ENCODE peak calls at places on chromosomes 6 and 20, in ten cellular contexts. O is mesendoderm; F is SJSA1; E is effector memory CD4-positive, alpha-beta T cell; L is ovary; Z is tibial artery; W is iPS DF 6.9; B is small intestine; N is aorta; P is hepatocyte. X is an unnamed sample. For H3K36me3, the result is how much of the 10 kb centered on the place peaks cover.

GRCh38 chr6:75906871-75907270 is 157.8 kb downstream of the MYO6 start:
- DNase-seq in O (no peak), F (no peak), E (no peak), L (no peak), Z (no peak), W (no peak), B (no peak), N (no peak), P (peak), X (no peak)

GRCh38 chr20:1083431-1084080 is 34.8 kb upstream of the PSMF1 start:
- DNase-seq in O (no peak), F (no peak), E (no peak), L (no peak), Z (no peak), W (no peak), B (no peak), N (no peak), P (no peak), X (no peak)

GRCh38 chr6:163460307-163460782 is 45.8 kb downstream of the QKI start:
- DNase-seq in O (peak), F (peak), E (peak), L (no peak), Z (no peak), W (no peak), B (peak), N (no peak), P (no peak), X (no peak)

GRCh38 chr6:151948007-151948745 is 140.7 kb downstream of the ESR1 start:
- DNase-seq in O (peak), F (no peak), E (no peak), L (no peak), Z (no peak), W (no peak), B (no peak), N (no peak), P (no peak), X (no peak)

GRCh38 chr6:56555438-56555872 is 87.2 kb downstream of the DST start:
- DNase-seq in O (peak), F (no peak), E (no peak), L (peak), Z (no peak), W (no peak), B (no peak), N (no peak), P (peak), X (no peak)

GRCh38 chr20:19784511-19785172 is 26.6 kb downstream of the RIN2 start:
- DNase-seq in O (peak), F (peak), E (peak), L (peak), Z (no peak), W (peak), B (peak), N (no peak), P (peak), X (no peak)

GRCh38 chr6:134880487-134881190 is 69.3 kb downstream of the ALDH8A1 start:
- DNase-seq in O (no peak), F (no peak), E (no peak), L (no peak), Z (no peak), W (no peak), B (no peak), N (no peak), P (no peak), X (no peak)

GRCh38 chr20:21421601-21422236 is 24.4 kb upstream of the NKX2-4 start:
- DNase-seq in O (no peak), F (no peak), E (no peak), L (no peak), Z (no peak), W (no peak), B (no peak), N (no peak), P (no peak), X (no peak)

GRCh38 chr6:170174124-170174770 is 116.6 kb downstream of the DLL1 start:
- DNase-seq in O (no peak), F (no peak), E (no peak), L (no peak), Z (peak), W (no peak), B (no peak), N (no peak), P (no peak), X (peak)

GRCh38 chr6:32983964-32984638 is 15.7 kb downstream of the BRD2 start:
- DNase-seq in O (no peak), F (no peak), E (no peak), L (no peak), Z (no peak), W (no peak), B (no peak), N (no peak), P (no peak), X (no peak)

GRCh38 chr6:32984639-32985389 is 16.4 kb downstream of the BRD2 start:
- DNase-seq in O (peak), F (peak), E (peak), L (peak), Z (peak), W (no peak), B (peak), N (peak), P (peak), X (peak)

GRCh38 chr6:32982084-32982701 is 13.8 kb downstream of the BRD2 start:
- DNase-seq in O (no peak), F (no peak), E (no peak), L (no peak), Z (no peak), W (no peak), B (no peak), N (no peak), P (no peak), X (no peak)

GRCh38 chr6:32982702-32983492 is 14.5 kb downstream of the BRD2 start:
- DNase-seq in O (peak), F (no peak), E (no peak), L (no peak), Z (no peak), W (no peak), B (peak), N (no peak), P (peak), X (no peak)

DNA sequence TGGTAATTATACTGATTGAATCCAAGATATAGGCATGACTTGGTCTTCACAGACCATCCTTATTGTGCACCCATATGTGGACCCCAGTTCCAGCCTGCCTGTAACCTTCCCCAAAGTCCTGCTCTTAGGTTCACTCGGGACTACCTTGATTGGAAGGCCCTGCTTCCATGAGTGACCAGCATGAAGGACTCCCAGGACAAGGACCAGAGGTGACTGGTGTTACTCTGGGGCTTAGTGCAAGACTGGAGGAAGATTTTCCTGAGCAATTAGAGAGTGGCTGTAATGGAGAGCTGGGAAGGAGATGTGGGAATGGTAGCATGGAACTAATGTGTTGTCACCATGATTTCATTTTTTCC is 15.1 kb downstream of the BRD2 start:
- DNase-seq in O (no peak), F (no peak), E (no peak), L (no peak), Z (no peak), W (no peak), B (no peak), N (no peak), P (no peak), X (no peak)
- H3K36me3 ChIP-seq in O (under half), F (under half), E (under half), L (under half), Z (under half), W (under half), B (under half), N (under half), P (under half), X (under half)

GRCh38 chr20:3222635-3223600 is 13.6 kb downstream of the ITPA start:
- DNase-seq in O (no peak), F (no peak), E (no peak), L (no peak), Z (no peak), W (no peak), B (no peak), N (no peak), P (peak), X (no peak)

GRCh38 chr20:3218307-3218988 is 9.2 kb downstream of the ITPA start:
- DNase-seq in O (peak), F (peak), E (peak), L (no peak), Z (no peak), W (no peak), B (peak), N (peak), P (peak), X (peak)

GRCh38 chr20:3224681-3225421 is 14.1 kb downstream of the SLC4A11 start:
- DNase-seq in O (no peak), F (no peak), E (no peak), L (no peak), Z (no peak), W (no peak), B (peak), N (no peak), P (no peak), X (no peak)

GRCh38 chr20:3223937-3224680 is 14.8 kb downstream of the ITPA start:
- DNase-seq in O (no peak), F (no peak), E (no peak), L (no peak), Z (no peak), W (no peak), B (no peak), N (no peak), P (no peak), X (no peak)

GRCh38 chr20:3221398-3222226 is 12.3 kb downstream of the ITPA start:
- DNase-seq in O (no peak), F (no peak), E (no peak), L (no peak), Z (no peak), W (no peak), B (peak), N (no peak), P (no peak), X (no peak)
- H3K36me3 ChIP-seq in O (under half), F (under half), E (under half), L (under half), Z (half or more), W (under half), B (under half), N (under half), P (under half), X (under half)

GRCh38 chr6:34877259-34877658 is 10.6 kb downstream of the TAF11 start:
- DNase-seq in O (no peak), F (no peak), E (no peak), L (no peak), Z (no peak), W (no peak), B (no peak), N (no peak), P (no peak), X (no peak)

GRCh38 chr6:34872332-34872731 is 15.5 kb downstream of the TAF11 start:
- DNase-seq in O (no peak), F (no peak), E (no peak), L (no peak), Z (no peak), W (no peak), B (no peak), N (no peak), P (no peak), X (no peak)

GRCh38 chr6:34876451-34876850 is 11.4 kb downstream of the TAF11 start:
- DNase-seq in O (no peak), F (no peak), E (no peak), L (no peak), Z (no peak), W (no peak), B (no peak), N (no peak), P (no peak), X (no peak)

GRCh38 chr6:34875292-34876213 is 12.3 kb downstream of the TAF11 start:
- DNase-seq in O (no peak), F (no peak), E (no peak), L (no peak), Z (no peak), W (no peak), B (no peak), N (no peak), P (no peak), X (no peak)

GRCh38 chr6:34877869-34878485 is 9.9 kb downstream of the TAF11 start:
- DNase-seq in O (no peak), F (no peak), E (no peak), L (no peak), Z (no peak), W (no peak), B (no peak), N (no peak), P (no peak), X (no peak)
- H3K36me3 ChIP-seq in O (under half), F (half or more), E (under half), L (under half), Z (half or more), W (under half), B (under half), N (under half), P (under half), X (under half)

GRCh38 chr6:149400050-149400449 is at the start of gene SUMO4:
- DNase-seq in O (no peak), F (no peak), E (no peak), L (no peak), Z (no peak), W (no peak), B (no peak), N (no peak), P (no peak), X (no peak)

GRCh38 chr6:149405823-149406765 is 6.0 kb downstream of the SUMO4 start:
- DNase-seq in O (peak), F (no peak), E (no peak), L (no peak), Z (no peak), W (no peak), B (no peak), N (no peak), P (no peak), X (no peak)

DNA sequence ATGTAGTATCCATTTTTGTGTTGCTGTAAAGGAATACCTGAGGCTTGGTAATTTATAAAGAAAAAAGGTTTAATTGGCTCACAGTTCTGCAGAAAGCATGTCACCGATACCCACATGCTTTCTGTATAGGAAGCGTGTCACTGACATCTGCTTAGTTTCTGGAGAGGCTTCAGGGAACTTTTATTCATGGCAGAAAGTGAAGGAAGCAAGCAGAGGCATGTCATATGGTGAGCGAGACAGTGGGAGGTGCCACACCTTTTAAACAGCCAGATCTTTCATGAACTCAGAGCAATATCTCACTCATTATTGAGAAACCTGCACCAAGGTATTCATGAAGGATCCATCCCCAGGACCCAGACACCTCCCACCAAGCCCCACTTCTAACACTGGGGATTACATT is 3.5 kb downstream of the SUMO4 start:
- DNase-seq in O (no peak), F (no peak), E (no peak), L (no peak), Z (no peak), W (no peak), B (no peak), N (no peak), P (no peak), X (no peak)
- H3K36me3 ChIP-seq in O (under half), F (half or more), E (under half), L (under half), Z (under half), W (under half), B (under half), N (under half), P (under half), X (under half)

DNA sequence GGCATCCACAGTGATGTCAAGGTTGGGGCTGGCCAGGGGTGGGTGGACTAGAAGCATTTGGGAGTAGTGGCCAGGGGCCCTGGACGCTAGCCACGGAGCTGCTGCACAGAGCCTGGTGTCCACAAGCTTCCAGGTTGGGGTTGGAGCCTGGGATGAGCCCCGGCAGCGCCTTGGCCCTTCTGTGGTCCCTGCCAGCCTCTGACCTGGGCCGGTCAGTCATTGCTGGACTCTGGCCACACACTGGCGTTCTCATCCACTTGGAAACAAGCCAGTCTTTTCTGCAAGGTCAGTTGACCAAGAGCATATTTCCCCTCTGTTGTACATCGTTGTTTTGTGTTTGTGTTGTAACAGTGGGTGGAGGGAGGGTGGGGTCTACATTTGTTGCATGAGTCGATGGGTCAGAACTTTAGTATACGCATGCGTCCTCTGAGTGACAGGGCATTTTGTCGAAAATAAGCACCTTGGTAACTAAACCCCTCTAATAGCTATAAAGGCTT is 8.4 kb downstream of the PSMA7 start:
- DNase-seq in O (no peak), F (no peak), E (no peak), L (peak), Z (no peak), W (no peak), B (no peak), N (peak), P (peak), X (peak)
- H3K36me3 ChIP-seq in O (under half), F (half or more), E (half or more), L (under half), Z (half or more), W (half or more), B (under half), N (under half), P (under half), X (under half)